ENCODE peak calls at places on chromosome 21, in four cellular contexts. C is IMR-90, Z is stomach, W is HAP-1. D is an unnamed sample. For H3K36me3 and H3K9me3, the result is how much of the 10 kb centered on the place peaks cover.

GRCh38 chr21:37266515-37267221 is 466 bp downstream of the VPS26C start:
- DNase-seq in C (peak), Z (peak), W (no peak), D (no peak)

GRCh38 chr21:39319251-39319756 is 5.9 kb upstream of the BRWD1 start:
- DNase-seq in W (no peak), C (peak), Z (no peak), D (no peak)

GRCh38 chr21:19850157-19850556 is 1148.1 kb upstream of the NCAM2 start:
- DNase-seq in C (no peak), Z (no peak), W (no peak), D (no peak)

GRCh38 chr21:39004776-39005605 is 178.3 kb downstream of the PSMG1 start:
- DNase-seq in Z (peak), W (no peak), C (peak), D (peak)

GRCh38 chr21:40208960-40209359 is 341.7 kb downstream of the PCP4 start:
- DNase-seq in W (no peak), Z (no peak), C (no peak), D (no peak)

GRCh38 chr21:16420086-16420724 is 690.4 kb downstream of the USP25 start:
- DNase-seq in Z (peak), C (peak), W (peak), D (no peak)

GRCh38 chr21:38985423-38986378 is 180.0 kb downstream of the ETS2 start:
- DNase-seq in W (no peak), C (peak), Z (peak), D (peak)

GRCh38 chr21:39150316-39150715 is 32.9 kb downstream of the PSMG1 start:
- DNase-seq in W (no peak), Z (no peak), C (no peak), D (no peak)

GRCh38 chr21:25637846-25638245 is 1.2 kb upstream of the JAM2 start:
- DNase-seq in Z (no peak), W (no peak), C (no peak), D (no peak)

GRCh38 chr21:36909423-36909822 is 57.0 kb downstream of the HLCS start:
- DNase-seq in W (no peak), Z (no peak), C (peak), D (no peak)

GRCh38 chr21:25558123-25558522 is 49.2 kb downstream of the MRPL39 start:
- DNase-seq in C (no peak), Z (no peak), W (no peak), D (no peak)

GRCh38 chr21:38660333-38661295 is 145.1 kb upstream of the ETS2 start:
- DNase-seq in W (no peak), C (no peak), Z (no peak), D (peak)

GRCh38 chr21:16196521-16197208 is 466.9 kb downstream of the USP25 start:
- DNase-seq in C (no peak), W (peak), Z (no peak), D (no peak)

GRCh38 chr21:10425856-10426255 is 95.5 kb upstream of the TPTE start:
- DNase-seq in C (no peak), W (no peak), Z (no peak), D (no peak)

GRCh38 chr21:19704832-19705231 is 1293.4 kb upstream of the NCAM2 start:
- DNase-seq in C (no peak), W (no peak), Z (no peak), D (no peak)

GRCh38 chr21:37208056-37208705 is 59.0 kb downstream of the VPS26C start:
- DNase-seq in Z (peak), W (no peak), C (no peak), D (peak)

GRCh38 chr21:36994501-36995189 is 11.9 kb upstream of the RIPPLY3 start:
- DNase-seq in Z (no peak), W (no peak), C (no peak), D (no peak)

GRCh38 chr21:27244356-27244755 is 277.5 kb upstream of the ADAMTS5 start:
- DNase-seq in C (peak), W (no peak), Z (no peak), D (no peak)

GRCh38 chr21:36162631-36163030 is 6.0 kb downstream of the DOP1B start:
- DNase-seq in Z (peak), W (no peak), C (no peak), D (peak)

GRCh38 chr21:26077523-26077922 is 93.0 kb downstream of the APP start:
- DNase-seq in W (no peak), C (peak), Z (no peak), D (no peak)

GRCh38 chr21:28714795-28715464 is 277.7 kb downstream of the LTN1 start:
- DNase-seq in Z (no peak), C (peak), W (no peak), D (no peak)

GRCh38 chr21:29007135-29007534 is 12.0 kb downstream of the RWDD2B start:
- DNase-seq in W (no peak), Z (no peak), C (no peak), D (no peak)

GRCh38 chr21:41163086-41163485 is 4.9 kb upstream of the BACE2 start:
- DNase-seq in W (no peak), C (no peak), Z (no peak), D (no peak)

GRCh38 chr21:43825610-43825935 is 36.2 kb downstream of the RRP1 start:
- DNase-seq in W (no peak), C (no peak), Z (no peak), D (no peak)

GRCh38 chr21:29499734-29500343 is 201.1 kb downstream of the BACH1 start:
- DNase-seq in Z (no peak), W (peak), C (no peak), D (no peak)

GRCh38 chr21:33386222-33386784 is 16.9 kb upstream of the IFNGR2 start:
- DNase-seq in C (no peak), Z (no peak), W (no peak), D (no peak)

GRCh38 chr21:41411449-41412089 is 14.5 kb upstream of the MX1 start:
- DNase-seq in W (no peak), C (no peak), Z (peak), D (peak)

GRCh38 chr21:20258542-20258941 is 739.7 kb upstream of the NCAM2 start:
- DNase-seq in Z (no peak), W (no peak), C (no peak), D (no peak)

GRCh38 chr21:16241500-16241963 is 511.8 kb downstream of the USP25 start:
- DNase-seq in Z (no peak), C (no peak), W (peak), D (no peak)

GRCh38 chr21:37008705-37009104 is 2.2 kb downstream of the RIPPLY3 start:
- DNase-seq in W (no peak), Z (no peak), C (no peak), D (no peak)

GRCh38 chr21:41425954-41426655 is at the start of gene MX1:
- DNase-seq in Z (peak), W (no peak), C (peak), D (peak)

GRCh38 chr21:26850116-26850643 is 5.0 kb upstream of the ADAMTS1 start:
- DNase-seq in Z (no peak), W (peak), C (peak), D (no peak)

GRCh38 chr21:39125752-39126485 is 57.3 kb downstream of the PSMG1 start:
- DNase-seq in W (peak), C (peak), Z (peak), D (peak)

GRCh38 chr21:27796106-27796505 is 829.2 kb upstream of the ADAMTS5 start:
- DNase-seq in W (no peak), Z (no peak), C (peak), D (no peak)

GRCh38 chr21:41664881-41665765 is 101.7 kb downstream of the RIPK4 start:
- DNase-seq in Z (no peak), W (no peak), C (peak), D (no peak)

GRCh38 chr21:30083120-30083945 is 83.3 kb downstream of the CLDN17 start:
- DNase-seq in Z (no peak), W (no peak), C (no peak), D (no peak)

GRCh38 chr21:24870633-24871032 is 736.6 kb downstream of the MRPL39 start:
- DNase-seq in Z (no peak), C (no peak), W (peak), D (no peak)

GRCh38 chr21:28127390-28127789 is 865.3 kb downstream of the LTN1 start:
- DNase-seq in C (peak), Z (no peak), W (no peak), D (no peak)

GRCh38 chr21:29347274-29347681 is 48.6 kb downstream of the BACH1 start:
- DNase-seq in C (peak), W (no peak), Z (no peak), D (no peak)

GRCh38 chr21:29904359-29905282 is 35.2 kb downstream of the GRIK1 start:
- DNase-seq in Z (no peak), W (no peak), C (no peak), D (no peak)

DNA sequence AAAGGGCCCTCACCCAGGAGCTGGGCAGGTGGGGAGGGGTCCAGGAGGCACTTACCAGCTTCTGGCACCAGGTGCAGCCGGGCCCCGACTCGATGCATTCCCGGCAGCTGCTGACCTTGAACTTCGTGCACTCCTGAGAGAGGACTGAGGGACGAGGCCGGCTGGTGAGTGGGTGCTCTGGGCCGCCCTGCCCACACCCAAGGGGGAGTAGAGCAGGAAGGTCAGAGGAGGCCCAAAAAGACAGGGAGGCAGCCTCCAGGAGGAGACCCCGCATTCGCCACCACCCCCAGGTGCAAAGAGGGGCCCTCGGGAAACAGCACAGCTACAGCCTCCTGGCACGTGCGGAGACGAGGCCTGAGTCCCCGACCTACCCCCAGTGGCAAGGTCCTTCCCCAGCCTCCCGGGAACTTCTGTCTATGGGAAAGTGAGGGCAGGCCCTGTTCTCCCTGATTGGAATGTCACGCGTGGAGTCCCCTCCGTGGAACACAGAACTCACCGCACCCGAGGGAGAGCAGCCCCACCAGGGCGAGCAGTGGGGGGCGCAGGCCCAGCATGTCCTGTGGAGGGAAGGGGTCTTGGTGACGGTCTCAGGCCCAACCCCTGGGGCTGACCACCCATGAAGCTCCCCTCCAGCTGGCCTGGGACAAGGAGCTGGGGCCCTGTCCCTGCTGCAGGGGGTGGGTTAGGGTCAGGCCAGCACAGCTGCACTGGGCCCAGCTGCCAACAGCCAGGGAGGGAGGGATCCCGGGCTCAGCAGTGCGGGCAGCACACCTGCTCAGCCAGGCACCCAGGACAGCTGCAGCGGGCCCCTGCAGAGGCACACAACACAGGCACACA is 10.3 kb downstream of the ITGB2 start:
- DNase-seq in W (no peak), C (no peak), Z (no peak), D (no peak)
- H3K36me3 ChIP-seq in W (under half), C (under half), Z (under half), D (under half)

GRCh38 chr21:23014021-23014420 is 2015.8 kb downstream of the NCAM2 start:
- DNase-seq in W (no peak), Z (no peak), C (no peak), D (no peak)
- H3K9me3 ChIP-seq in W (under half), Z (under half), C (under half), D (under half)

DNA sequence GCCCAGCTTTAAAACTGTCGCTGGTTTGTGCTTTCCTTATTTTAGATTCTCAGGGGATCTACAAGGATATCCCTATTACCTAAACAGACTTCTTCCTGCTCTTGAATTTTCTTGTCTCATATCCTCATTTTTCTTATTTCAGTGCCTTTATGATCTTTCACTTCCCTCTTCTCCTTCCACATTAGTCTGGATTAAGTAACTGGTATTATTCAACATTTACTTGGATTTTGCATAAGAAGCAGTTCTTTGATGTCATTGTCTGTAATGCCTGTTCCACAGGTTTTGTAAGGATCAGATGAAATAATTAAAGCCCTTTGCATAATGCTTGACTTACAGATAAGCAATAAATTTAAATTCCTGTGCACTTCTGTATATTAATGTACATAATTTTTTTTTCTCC is 26.5 kb downstream of the CXADR start:
- DNase-seq in C (no peak), Z (no peak), W (peak), D (no peak)
- H3K4me3 ChIP-seq in C (no peak), Z (no peak), W (no peak), D (no peak)

DNA sequence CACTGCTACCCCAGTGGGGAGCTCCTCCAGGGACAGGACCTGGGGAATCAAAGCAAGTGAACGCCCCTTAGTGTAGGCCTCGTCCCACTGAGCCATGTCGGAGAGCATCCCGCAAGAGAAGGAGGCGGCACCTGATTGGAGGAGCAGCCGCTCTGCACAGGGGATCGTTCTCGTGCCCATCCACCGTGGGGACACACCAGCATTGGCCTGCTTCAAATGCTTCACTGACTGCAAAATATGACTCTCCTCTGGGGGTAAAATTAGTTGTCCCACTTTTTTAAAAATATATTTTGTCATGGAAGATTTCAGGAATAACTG is 111.0 kb downstream of the PDE9A start:
- DNase-seq in Z (no peak), C (no peak), W (no peak), D (no peak)
- H3K36me3 ChIP-seq in Z (half or more), C (under half), W (under half), D (under half)

GRCh38 chr21:31614705-31615104 is 44.8 kb upstream of the SOD1 start:
- DNase-seq in W (no peak), C (no peak), Z (no peak), D (no peak)

GRCh38 chr21:31611445-31611844 is 48.0 kb upstream of the SOD1 start:
- DNase-seq in W (no peak), Z (no peak), C (no peak), D (no peak)

GRCh38 chr21:31616216-31616615 is 43.3 kb upstream of the SOD1 start:
- DNase-seq in Z (no peak), W (no peak), C (no peak), D (no peak)

GRCh38 chr21:31609081-31609480 is 50.4 kb upstream of the SOD1 start:
- DNase-seq in W (no peak), Z (no peak), C (no peak), D (no peak)

DNA sequence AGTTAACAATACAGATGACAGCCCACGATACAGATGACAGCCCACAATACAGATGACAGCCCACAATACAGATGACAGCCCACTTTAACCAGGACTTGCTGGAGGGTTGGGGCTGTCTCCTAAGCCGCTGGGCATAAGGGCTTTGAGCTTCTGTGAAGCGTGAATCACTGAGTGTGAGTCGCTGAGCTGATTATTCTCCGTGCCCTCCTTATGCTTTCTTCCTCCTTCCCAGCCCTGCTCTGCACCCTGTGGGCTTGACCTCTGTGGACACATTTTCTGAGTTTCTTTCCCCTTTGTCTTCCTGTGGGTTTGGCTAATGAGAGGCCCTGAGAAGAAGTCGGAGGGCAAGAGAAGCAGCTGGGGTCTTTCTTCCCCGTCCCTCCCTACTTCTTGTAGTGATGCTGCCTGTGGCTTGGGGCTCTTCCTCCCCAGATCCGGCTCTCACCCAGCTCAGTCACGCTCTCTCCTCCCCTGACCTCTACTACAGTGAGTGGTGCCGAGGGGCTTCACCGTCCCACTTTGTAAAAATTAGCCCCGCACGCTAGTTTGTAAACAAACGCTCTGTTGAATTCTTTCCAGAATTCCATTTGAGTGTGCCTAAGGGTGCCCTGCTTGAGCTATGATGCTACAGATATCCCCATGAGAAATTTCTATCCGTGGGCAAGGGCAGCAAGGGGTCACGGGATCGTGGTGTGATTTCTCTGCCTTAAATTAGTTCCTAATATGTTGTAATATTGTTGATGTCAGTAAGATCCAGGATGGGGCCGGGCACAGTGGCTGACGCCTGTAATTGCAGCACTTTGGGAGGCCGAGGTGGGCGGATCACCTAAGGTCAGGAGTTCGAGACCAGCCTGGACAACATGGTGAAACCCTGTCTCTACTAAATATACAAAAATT is 46.4 kb upstream of the SOD1 start:
- DNase-seq in W (no peak), C (peak), Z (no peak), D (no peak)
- H3K9me3 ChIP-seq in W (under half), C (under half), Z (under half), D (under half)

GRCh38 chr21:34885636-34886553 is 163.2 kb downstream of the RUNX1 start:
- DNase-seq in Z (no peak), C (no peak), W (peak), D (peak)
- H3K4me3 ChIP-seq in Z (peak), C (peak), W (peak), D (peak)

GRCh38 chr21:46386726-46387073 is 62.7 kb downstream of the PCNT start:
- DNase-seq in W (no peak), C (no peak), Z (no peak), D (no peak)

GRCh38 chr21:46388896-46389295 is 64.9 kb downstream of the PCNT start:
- DNase-seq in W (no peak), C (no peak), Z (no peak), D (no peak)

GRCh38 chr21:46388206-46388880 is 64.4 kb downstream of the PCNT start:
- DNase-seq in Z (no peak), W (no peak), C (no peak), D (peak)

GRCh38 chr21:46384556-46384955 is 60.6 kb downstream of the PCNT start:
- DNase-seq in Z (no peak), W (no peak), C (no peak), D (peak)

DNA sequence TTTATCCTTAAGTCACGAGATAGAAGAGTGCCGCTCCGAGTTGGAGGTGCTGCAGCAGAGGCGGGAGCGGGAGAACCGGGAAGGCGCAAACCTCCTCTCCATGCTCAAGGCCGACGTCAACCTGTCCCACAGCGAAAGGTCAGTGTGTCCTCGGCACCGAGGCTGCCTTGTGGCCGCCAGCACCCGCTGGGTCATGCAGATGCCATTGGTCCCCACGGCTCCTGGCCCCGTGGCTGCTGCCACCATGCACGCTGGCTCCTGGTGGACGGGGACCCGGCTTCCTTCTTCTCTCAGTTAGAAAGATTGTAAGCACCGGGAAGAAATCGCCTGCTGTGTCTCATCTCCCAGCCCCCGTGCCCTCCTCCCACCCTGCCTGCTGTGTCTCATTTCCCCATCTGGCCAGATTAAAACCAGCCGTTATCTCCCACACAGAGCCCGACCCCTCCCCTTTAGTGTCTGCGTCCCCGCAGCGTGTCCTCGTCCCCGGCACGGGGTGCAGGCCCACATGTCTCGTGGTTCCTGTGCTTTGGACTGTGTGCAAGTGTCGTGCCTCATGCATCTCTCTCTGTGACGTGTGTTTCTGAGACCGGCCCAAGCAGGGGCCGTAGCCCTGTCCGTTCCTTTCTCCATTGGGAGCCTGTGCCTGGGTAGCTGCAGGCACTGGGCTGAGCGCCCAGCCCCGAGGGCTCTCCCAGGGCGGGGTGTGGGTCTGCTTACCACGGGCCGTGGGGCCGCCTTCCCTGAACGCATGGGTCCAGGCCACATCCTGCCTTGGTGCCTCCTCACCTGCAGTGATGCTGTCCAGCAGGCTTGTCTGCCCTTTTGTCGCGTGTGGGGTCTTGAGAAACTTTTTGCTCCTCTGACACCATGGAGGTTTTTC is 62.1 kb downstream of the PCNT start:
- DNase-seq in C (no peak), W (no peak), Z (no peak), D (peak)
- H3K36me3 ChIP-seq in C (under half), W (under half), Z (half or more), D (under half)

D was measured in mucosa of descending colon.